ENCODE peak calls at places on chromosomes 11 and 22, in nine cellular contexts. F is kidney; X is IMR-90; K is PC-3; D is heart left ventricle; G is esophagus squamous epithelium; M is tibial nerve; E is Peyer's patch; I is CD4-positive, CD25-positive, alpha-beta regulatory T cell. Q is an unnamed sample.

GRCh38 chr22:35912668-35913067 is 116.0 kb downstream of the RBFOX2 start:
- DNase-seq in I (no peak), X (no peak), D (no peak), M (no peak), G (no peak), F (no peak), E (no peak), K (no peak), Q (no peak)

GRCh38 chr11:128796275-128796674 is 70.8 kb downstream of the KCNJ1 start:
- DNase-seq in D (no peak), X (peak; percentile 79), I (peak; percentile 48), G (no peak), F (no peak), K (peak; percentile 52), M (no peak), E (no peak), Q (no peak)

GRCh38 chr22:36334838-36335603 is 52.7 kb downstream of the MYH9 start:
- DNase-seq in G (no peak), I (peak; percentile 54), E (no peak), M (no peak), X (peak; percentile 84), F (no peak), K (peak; percentile 41), D (peak; percentile 46), Q (peak; percentile 78)

GRCh38 chr22:27135582-27135981 is 478.2 kb downstream of the MIAT start:
- DNase-seq in D (no peak), E (no peak), M (no peak), G (no peak), I (no peak), F (no peak), K (no peak), X (peak; percentile 73), Q (no peak)

GRCh38 chr11:72927380-72927779 is 113.2 kb downstream of the ATG16L2 start:
- DNase-seq in M (no peak), I (no peak), F (no peak), G (no peak), K (no peak), D (no peak), X (no peak), E (no peak), Q (no peak)

GRCh38 chr11:69475866-69476714 is 5.4 kb upstream of the LINC01488 start:
- DNase-seq in X (no peak), K (no peak), I (no peak), M (no peak), G (no peak), D (no peak), E (no peak), F (peak; percentile 63), Q (no peak)

GRCh38 chr22:20237480-20238440 is 30.4 kb downstream of the RTN4R start:
- DNase-seq in X (no peak), I (peak; percentile 70), D (no peak), M (no peak), E (peak; percentile 24), G (no peak), K (no peak), F (no peak), Q (peak; percentile 37)

GRCh38 chr11:119118227-119118626 is 3.2 kb upstream of the HINFP start:
- DNase-seq in I (no peak), K (no peak), G (no peak), X (no peak), D (no peak), E (no peak), F (no peak), M (no peak), Q (no peak)

GRCh38 chr22:41902932-41903421 is 11.9 kb downstream of the SHISA8 start:
- DNase-seq in E (no peak), F (peak; percentile 93), G (no peak), M (no peak), K (no peak), I (no peak), D (peak; percentile 78), X (no peak), Q (peak; percentile 53)

GRCh38 chr22:31056986-31057599 is 24.0 kb upstream of the SMTN start:
- DNase-seq in F (no peak), M (no peak), X (no peak), E (no peak), K (no peak), D (no peak), I (no peak), G (no peak), Q (no peak)

GRCh38 chr11:32478277-32478731 is 43.0 kb upstream of the WT1 start:
- DNase-seq in X (no peak), I (no peak), D (no peak), G (no peak), E (no peak), K (no peak), M (no peak), F (no peak), Q (no peak)

GRCh38 chr11:69494851-69495250 is 13.4 kb downstream of the LINC01488 start:
- DNase-seq in E (no peak), F (peak; percentile 33), K (no peak), X (no peak), I (no peak), M (no peak), G (no peak), D (no peak), Q (no peak)

GRCh38 chr11:54944211-54944610 is 237.6 kb downstream of the OR4A5 start:
- DNase-seq in F (no peak), G (no peak), K (no peak), M (no peak), X (no peak), D (no peak), I (no peak), E (no peak), Q (no peak)

DNA sequence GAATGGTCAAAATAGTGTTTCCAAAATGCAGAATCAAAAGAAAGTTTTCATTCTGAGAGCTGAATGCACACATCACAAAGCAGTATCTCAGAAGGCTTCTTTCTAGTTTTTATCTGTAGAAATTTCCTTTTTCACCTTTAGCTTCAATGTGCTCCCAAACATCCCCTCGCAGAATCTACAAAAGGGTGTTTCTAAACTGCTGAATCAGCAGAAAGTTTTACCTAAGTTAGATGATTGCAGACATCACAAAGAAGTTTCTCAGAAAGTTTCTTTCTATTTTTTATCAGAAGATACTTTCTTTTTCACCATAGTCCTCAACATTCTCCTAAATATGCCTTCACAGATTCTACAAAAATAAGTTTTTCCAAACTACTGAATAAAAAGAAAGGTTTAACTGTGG is 239.8 kb downstream of the OR4A5 start:
- DNase-seq in M (no peak), F (no peak), K (no peak), E (no peak), D (no peak), X (no peak), G (no peak), I (no peak), Q (no peak)
- H3K9me3 ChIP-seq in M (peaks cover 56% of the 10 kb centered on the region), F (peaks cover 32% of the 10 kb centered on the region), K (peaks cover 40% of the 10 kb centered on the region), E (peaks cover 22% of the 10 kb centered on the region), D (peaks cover 30% of the 10 kb centered on the region), X (peaks cover 2% of the 10 kb centered on the region), G (peaks cover 10% of the 10 kb centered on the region), I (peaks cover 27% of the 10 kb centered on the region), Q (no peaks in the 10 kb centered on the region)

DNA sequence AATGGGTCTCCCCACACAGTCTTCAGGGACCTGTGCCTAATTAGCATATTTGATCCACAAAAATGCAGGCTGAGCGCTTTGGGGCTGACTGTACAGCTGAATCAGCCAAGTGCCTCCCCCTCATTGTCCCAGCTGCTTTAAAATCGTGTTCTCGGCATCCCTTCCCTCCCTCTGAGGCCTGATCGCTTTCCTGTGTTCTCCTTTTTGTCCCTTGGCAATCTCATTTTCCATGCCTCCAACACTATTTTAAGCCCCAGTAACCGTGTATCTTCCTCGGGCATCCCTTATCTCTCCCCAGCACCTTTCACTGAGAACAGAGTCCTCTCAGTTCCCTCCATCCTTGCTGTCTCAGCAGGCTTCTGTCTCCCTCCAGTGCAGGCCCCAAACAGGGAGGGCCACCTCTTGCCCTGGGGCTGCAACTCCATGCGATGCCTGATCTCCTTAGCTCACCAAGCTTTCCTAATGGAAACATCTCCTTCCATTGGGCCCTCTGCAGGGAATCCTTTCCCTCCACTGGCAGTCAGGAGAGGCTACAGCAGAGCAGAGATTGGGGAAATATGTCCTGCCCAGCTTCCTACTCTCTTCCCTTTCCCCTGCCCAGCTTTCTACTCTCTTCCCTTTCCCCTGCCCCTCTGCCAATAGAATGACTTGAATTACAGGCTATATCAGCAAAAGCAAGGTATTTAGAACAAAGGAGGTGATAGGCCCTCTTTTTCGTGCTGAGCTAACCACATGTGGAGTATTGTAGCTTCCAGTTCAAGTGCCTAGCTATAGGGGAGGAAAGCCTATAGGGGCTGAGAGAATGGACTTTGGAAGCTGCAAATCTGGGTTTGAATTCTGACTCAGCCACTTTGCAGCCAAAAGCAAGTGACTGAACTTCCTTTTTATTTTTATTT is 13.9 kb downstream of the UQCR10 start:
- DNase-seq in F (no peak), I (no peak), G (no peak), D (no peak), E (no peak), M (no peak), K (peak; percentile 80), X (peak; percentile 85), Q (peak; percentile 43)
- H3K27ac ChIP-seq in F (no peak overlapping the region), I (no peak overlapping the region), G (peak overlapping the region; percentile 49), D (peak overlapping the region; percentile 80), E (no peak overlapping the region), M (peak overlapping the region; percentile 10), K (peak overlapping the region; percentile 64), X (peak overlapping the region; percentile 90), Q (peak overlapping the region; percentile 23)

DNA sequence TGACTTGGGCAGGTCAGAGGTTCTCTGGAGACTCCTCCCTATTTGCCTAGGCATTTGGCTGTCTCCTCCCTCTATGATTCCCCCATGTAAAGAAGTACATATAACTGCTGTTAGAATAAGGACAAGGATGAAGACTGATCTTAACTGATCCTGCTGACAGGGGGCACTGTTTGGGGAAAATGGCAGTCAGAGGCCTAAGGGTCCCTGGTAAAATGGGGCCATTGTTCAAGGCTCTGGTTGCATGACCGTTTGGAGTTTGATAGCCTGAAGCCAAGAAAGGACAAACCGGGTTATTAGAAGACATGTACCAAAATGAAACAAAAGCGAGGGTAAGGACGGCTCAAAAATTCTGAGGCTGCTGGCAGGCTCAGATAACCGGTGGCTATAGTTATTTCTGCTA is 712.2 kb downstream of the NTM start:
- DNase-seq in I (no peak), X (no peak), K (no peak), F (no peak), D (no peak), G (no peak), M (no peak), E (no peak), Q (no peak)
- H3K9me3 ChIP-seq in I (peaks cover 10% of the 10 kb centered on the region), X (peaks cover 21% of the 10 kb centered on the region), K (peaks cover 29% of the 10 kb centered on the region), F (peaks cover 33% of the 10 kb centered on the region), D (peaks cover 43% of the 10 kb centered on the region), G (peaks cover 25% of the 10 kb centered on the region), M (peaks cover 45% of the 10 kb centered on the region), E (peaks cover 6% of the 10 kb centered on the region), Q (no peaks in the 10 kb centered on the region)

GRCh38 chr11:107695446-107695845 is 16.4 kb downstream of the SLN start:
- DNase-seq in F (no peak), E (no peak), K (no peak), D (no peak), I (no peak), G (no peak), X (peak; percentile 67), M (no peak), Q (no peak)

GRCh38 chr11:107696140-107696539 is 15.7 kb downstream of the SLN start:
- DNase-seq in D (no peak), K (peak; percentile 99), X (peak; percentile 97), F (no peak), M (no peak), G (no peak), I (no peak), E (no peak), Q (no peak)

GRCh38 chr11:107689317-107690202 is 22.3 kb downstream of the SLN start:
- DNase-seq in G (no peak), D (peak; percentile 61), F (no peak), M (peak; percentile 51), K (peak; percentile 94), X (peak; percentile 51), I (peak; percentile 51), E (peak; percentile 55), Q (peak; percentile 87)

GRCh38 chr11:107688322-107688918 is 23.4 kb downstream of the SLN start:
- DNase-seq in I (no peak), X (no peak), F (no peak), D (no peak), K (no peak), G (no peak), M (no peak), E (no peak), Q (no peak)

GRCh38 chr11:107691003-107691402 is 20.9 kb downstream of the SLN start:
- DNase-seq in D (no peak), G (no peak), M (no peak), X (peak; percentile 36), E (no peak), F (no peak), I (no peak), K (peak; percentile 75), Q (no peak)
- H3K27ac ChIP-seq in D (no peak overlapping the region), G (no peak overlapping the region), M (no peak overlapping the region), X (no peak overlapping the region), E (no peak overlapping the region), F (no peak overlapping the region), I (no peak overlapping the region), K (peak overlapping the region; percentile 2), Q (no peak overlapping the region)